ENCODE peak calls at places on chromosome 11, in ten cellular contexts. P is body of pancreas, H is tibial nerve, E is stomach, J is A549, W is sigmoid colon, D is IMR-90, O is uterus, B is prostate gland, A is HCT116. X is an unnamed sample.

GRCh38 chr11:78149646-78150045 is 10.2 kb upstream of the ALG8 start:
- DNase-seq in P (no peak), H (peak), E (no peak), J (peak), W (no peak), D (peak), O (no peak), B (no peak), A (no peak), X (no peak)

GRCh38 chr11:106421673-106422292 is 344.3 kb downstream of the AASDHPPT start:
- DNase-seq in P (no peak), H (no peak), E (no peak), J (no peak), W (no peak), D (no peak), O (no peak), B (no peak), A (no peak), X (no peak)

GRCh38 chr11:107591098-107591445 is at the start of gene ELMOD1:
- DNase-seq in P (peak), H (no peak), E (no peak), J (peak), W (peak), D (peak), O (peak), B (no peak), A (no peak), X (peak)

GRCh38 chr11:89184021-89184420 is 6.3 kb downstream of the TYR start:
- DNase-seq in P (no peak), H (no peak), E (no peak), J (no peak), W (no peak), D (peak), O (no peak), B (no peak), A (no peak), X (no peak)

GRCh38 chr11:6219359-6219758 is 14.0 kb downstream of the C11orf42 start:
- DNase-seq in P (no peak), H (peak), E (no peak), J (peak), W (no peak), D (peak), O (no peak), B (no peak), A (no peak), X (no peak)

GRCh38 chr11:103622296-103622695 is 414.1 kb upstream of the DDI1 start:
- DNase-seq in P (no peak), H (no peak), E (no peak), J (no peak), W (no peak), D (no peak), O (no peak), B (no peak), A (no peak), X (no peak)

GRCh38 chr11:108177570-108177969 is 44.9 kb downstream of the NPAT start:
- DNase-seq in P (no peak), H (no peak), E (no peak), J (no peak), W (no peak), D (no peak), O (no peak), B (no peak), A (no peak), X (peak)

GRCh38 chr11:14768789-14769188 is 123.2 kb downstream of the CYP2R1 start:
- DNase-seq in P (no peak), H (no peak), E (no peak), J (no peak), W (no peak), D (no peak), O (no peak), B (no peak), A (no peak), X (no peak)

GRCh38 chr11:129967996-129968395 is 34.6 kb downstream of the PRDM10 start:
- DNase-seq in P (no peak), H (no peak), E (no peak), J (no peak), W (no peak), D (no peak), O (no peak), B (no peak), A (no peak), X (no peak)

GRCh38 chr11:69918938-69919650 is 99.9 kb upstream of the FGF3 start:
- DNase-seq in P (peak), H (peak), E (peak), J (peak), W (peak), D (peak), O (peak), B (peak), A (peak), X (peak)

GRCh38 chr11:64204464-64204989 is 2.0 kb upstream of the FERMT3 start:
- DNase-seq in P (peak), H (peak), E (peak), J (peak), W (peak), D (peak), O (peak), B (peak), A (peak), X (peak)

GRCh38 chr11:36711104-36711825 is 113.2 kb upstream of the RAG2 start:
- DNase-seq in P (no peak), H (no peak), E (no peak), J (peak), W (no peak), D (no peak), O (no peak), B (no peak), A (no peak), X (no peak)

GRCh38 chr11:57256119-57256518 is 19.1 kb upstream of the APLNR start:
- DNase-seq in P (no peak), H (no peak), E (no peak), J (no peak), W (no peak), D (no peak), O (no peak), B (no peak), A (no peak), X (no peak)

GRCh38 chr11:64858467-64859401 is 14.3 kb upstream of the CDC42BPG start:
- DNase-seq in P (no peak), H (no peak), E (peak), J (no peak), W (peak), D (no peak), O (no peak), B (no peak), A (no peak), X (no peak)

GRCh38 chr11:10108901-10109665 is 184.9 kb downstream of the SBF2 start:
- DNase-seq in P (no peak), H (no peak), E (no peak), J (no peak), W (no peak), D (peak), O (peak), B (no peak), A (no peak), X (no peak)

DNA sequence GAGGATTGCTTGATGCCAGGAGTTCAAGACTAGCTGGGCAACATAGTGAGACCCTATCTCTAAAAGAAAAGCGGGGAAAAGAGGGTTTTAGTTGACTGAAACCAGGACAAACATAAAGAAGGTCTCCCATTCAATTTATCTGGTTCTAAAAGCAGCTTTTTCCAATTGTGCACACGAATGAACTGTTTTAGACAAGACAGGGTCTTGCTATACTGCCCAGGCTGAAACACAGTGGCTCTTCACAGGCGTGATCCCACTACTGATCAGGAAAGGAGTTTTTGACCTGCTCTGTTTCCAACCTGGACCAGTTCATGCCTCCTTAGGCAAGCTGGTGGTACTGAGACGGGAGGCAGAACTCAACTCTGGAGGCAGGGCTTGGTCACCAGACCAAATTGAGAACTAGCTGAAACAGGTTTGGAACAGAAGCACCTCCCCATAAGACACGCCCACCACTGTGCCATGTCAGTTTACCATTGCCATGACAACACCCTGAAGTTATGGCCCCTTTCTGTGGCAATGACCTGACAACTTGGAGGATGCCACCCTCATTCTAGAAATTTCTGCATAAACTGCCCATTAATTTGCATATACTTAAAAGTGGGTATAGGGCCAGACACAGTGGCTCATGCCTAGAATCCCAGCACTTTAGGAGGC is 2.7 kb upstream of the NUCB2 start:
- DNase-seq in P (no peak), H (no peak), E (no peak), J (peak), W (no peak), D (no peak), O (no peak), B (no peak), A (no peak), X (no peak)
- H3K27ac ChIP-seq in P (no peak), H (no peak), E (no peak), J (no peak), W (no peak), D (no peak), O (no peak), B (no peak), A (no peak), X (no peak)

DNA sequence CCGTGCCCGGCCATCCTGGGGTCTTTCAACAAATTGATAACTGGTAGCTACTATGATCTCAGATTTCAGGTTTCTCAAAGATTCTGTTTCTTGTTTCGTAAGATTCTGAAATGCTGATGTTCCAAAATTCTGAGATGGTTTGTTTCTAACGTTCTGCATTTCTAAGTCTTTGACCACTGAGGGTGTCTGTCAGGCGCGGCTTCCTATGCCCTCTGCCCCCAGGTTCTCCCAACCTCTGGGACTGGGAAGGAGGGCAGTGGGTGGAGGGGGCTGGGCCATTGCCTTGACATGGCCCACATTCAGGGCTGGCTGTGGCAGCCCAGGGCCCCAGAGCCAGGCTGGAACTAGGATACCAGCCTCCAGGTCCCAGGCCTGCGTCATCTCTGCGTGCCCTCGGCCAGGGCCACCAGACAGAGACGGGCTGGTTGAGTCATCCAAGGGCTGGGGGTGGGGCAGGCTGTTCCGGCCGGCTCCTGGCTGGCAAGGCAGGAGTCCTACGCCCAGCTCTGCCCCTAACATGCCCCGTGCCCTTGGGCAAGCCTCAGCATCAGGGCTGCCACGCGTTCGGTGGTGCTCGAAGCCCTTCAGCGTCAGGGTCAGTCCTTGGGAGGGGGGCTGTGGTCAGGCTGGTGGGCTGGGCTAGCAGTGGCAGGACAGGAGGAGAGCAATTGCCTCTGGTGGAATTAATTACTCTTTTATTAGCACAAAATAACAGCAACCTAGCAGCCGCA is 5.2 kb downstream of the TMEM134 start:
- DNase-seq in P (peak), H (peak), E (peak), J (peak), W (peak), D (no peak), O (peak), B (no peak), A (peak), X (peak)
- TF ChIP-seq POLR2A in P (no peak), H (peak), E (no peak), J (peak), W (no peak), D (no peak), O (no peak), B (no peak), A (no peak), X (peak)

DNA sequence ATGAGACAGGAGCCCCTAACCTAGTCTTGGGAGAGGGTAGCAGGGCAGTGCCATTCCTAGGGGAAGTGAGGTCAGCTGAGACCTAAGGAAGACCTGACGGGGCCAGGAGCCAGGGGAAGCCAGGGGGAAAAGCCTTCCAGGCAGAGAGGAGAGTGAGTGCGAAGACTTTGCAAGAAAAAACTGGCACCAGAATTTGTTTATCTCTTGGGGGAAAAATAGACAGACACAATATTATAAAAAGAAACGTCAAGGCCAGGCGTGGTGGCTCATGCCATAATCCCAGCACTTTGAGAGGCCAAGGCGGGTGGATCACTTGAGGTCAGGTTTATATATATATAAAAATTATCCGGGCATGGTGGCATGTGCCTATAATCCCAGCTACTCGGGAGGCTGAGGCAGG is 26.9 kb upstream of the TESMIN start:
- DNase-seq in P (no peak), H (no peak), E (no peak), J (no peak), W (no peak), D (no peak), O (no peak), B (no peak), A (no peak), X (no peak)
- H3K27ac ChIP-seq in P (no peak), H (no peak), E (no peak), J (no peak), W (no peak), D (no peak), O (no peak), B (no peak), A (no peak), X (no peak)

GRCh38 chr11:65888163-65888814 is at the start of gene FIBP:
- DNase-seq in P (peak), H (peak), E (peak), J (peak), W (peak), D (peak), O (peak), B (peak), A (peak), X (peak)
- TF ChIP-seq POLR2A in P (peak), H (peak), E (peak), J (peak), W (peak), D (peak), O (peak), B (peak), A (peak), X (peak)

GRCh38 chr11:61751384-61751783 is 1.1 kb upstream of the MYRF start:
- DNase-seq in P (no peak), H (no peak), E (no peak), J (no peak), W (no peak), D (no peak), O (no peak), B (no peak), A (no peak), X (no peak)

GRCh38 chr11:61753672-61754071 is 1.2 kb downstream of the MYRF start:
- DNase-seq in P (no peak), H (no peak), E (no peak), J (no peak), W (no peak), D (no peak), O (no peak), B (no peak), A (no peak), X (no peak)

GRCh38 chr11:61752117-61752924 is at the start of gene MYRF:
- DNase-seq in P (peak), H (no peak), E (peak), J (no peak), W (no peak), D (peak), O (peak), B (peak), A (no peak), X (peak)

GRCh38 chr11:61754534-61755482 is 2.4 kb downstream of the MYRF start:
- DNase-seq in P (peak), H (no peak), E (peak), J (no peak), W (no peak), D (peak), O (peak), B (no peak), A (no peak), X (no peak)

GRCh38 chr11:61752925-61753551 is 602 bp downstream of the MYRF start:
- DNase-seq in P (no peak), H (no peak), E (no peak), J (no peak), W (no peak), D (no peak), O (no peak), B (no peak), A (no peak), X (no peak)
- H3K27ac ChIP-seq in P (peak), H (peak), E (peak), J (peak), W (no peak), D (no peak), O (peak), B (no peak), A (peak), X (peak)

DNA sequence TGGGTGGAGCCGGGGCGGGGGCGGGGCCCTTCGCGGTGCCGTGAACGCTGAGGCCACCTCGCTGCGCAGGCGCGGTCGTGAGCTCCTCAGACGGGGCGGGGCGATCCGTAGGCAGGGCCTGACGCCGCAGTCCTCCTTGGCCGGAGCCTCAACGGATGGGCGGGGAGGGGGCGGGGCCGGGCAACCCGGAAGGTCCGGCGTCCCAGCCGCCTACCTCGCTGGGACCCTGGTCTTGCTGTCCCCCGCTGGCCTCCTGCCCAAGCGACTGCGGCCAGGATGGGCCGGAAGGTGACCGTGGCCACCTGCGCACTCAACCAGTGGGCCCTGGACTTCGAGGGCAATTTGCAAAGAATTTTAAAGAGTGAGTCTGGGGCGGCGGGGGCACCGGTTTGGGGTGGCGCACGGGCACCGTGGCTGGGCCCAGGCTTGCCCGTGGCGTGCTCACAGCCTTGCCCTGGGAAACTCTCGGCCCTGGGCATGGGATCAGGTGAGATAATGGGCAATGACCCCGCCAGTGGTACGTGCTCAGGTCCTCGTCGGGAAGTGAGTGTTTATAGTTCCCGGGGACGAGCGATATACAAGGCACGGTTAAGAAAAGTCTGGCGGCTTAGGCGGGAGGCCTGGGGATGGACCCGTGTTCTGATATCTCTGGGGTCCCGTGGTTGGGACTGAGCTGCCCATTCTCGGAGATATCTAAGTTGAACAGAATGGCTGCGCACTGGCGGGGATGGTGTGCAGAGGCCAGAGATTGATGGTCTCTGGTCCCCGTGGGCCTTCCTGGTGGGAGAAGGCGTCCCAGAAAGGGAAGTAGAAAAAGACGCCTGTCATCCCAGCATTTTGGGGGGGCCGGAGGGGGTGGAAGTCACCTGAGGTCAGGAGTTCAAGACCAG is at the start of gene NADSYN1:
- DNase-seq in P (peak), H (peak), E (peak), J (peak), W (peak), D (peak), O (peak), B (peak), A (peak), X (peak)
- TF ChIP-seq POLR2A in P (peak), H (no peak), E (no peak), J (peak), W (peak), D (peak), O (peak), B (peak), A (no peak), X (peak)

GRCh38 chr11:72078477-72078876 is 1.9 kb downstream of the NUMA1 start:
- DNase-seq in P (no peak), H (no peak), E (no peak), J (no peak), W (no peak), D (peak), O (no peak), B (no peak), A (no peak), X (no peak)

GRCh38 chr11:72079776-72080325 is 491 bp downstream of the NUMA1 start:
- DNase-seq in P (peak), H (no peak), E (peak), J (no peak), W (no peak), D (no peak), O (no peak), B (peak), A (no peak), X (no peak)

GRCh38 chr11:72075109-72075508 is 5.2 kb downstream of the NUMA1 start:
- DNase-seq in P (peak), H (peak), E (no peak), J (peak), W (no peak), D (no peak), O (no peak), B (no peak), A (no peak), X (no peak)

GRCh38 chr11:72072348-72072747 is 8.0 kb downstream of the NUMA1 start:
- DNase-seq in P (no peak), H (no peak), E (no peak), J (peak), W (no peak), D (peak), O (no peak), B (peak), A (peak), X (no peak)

DNA sequence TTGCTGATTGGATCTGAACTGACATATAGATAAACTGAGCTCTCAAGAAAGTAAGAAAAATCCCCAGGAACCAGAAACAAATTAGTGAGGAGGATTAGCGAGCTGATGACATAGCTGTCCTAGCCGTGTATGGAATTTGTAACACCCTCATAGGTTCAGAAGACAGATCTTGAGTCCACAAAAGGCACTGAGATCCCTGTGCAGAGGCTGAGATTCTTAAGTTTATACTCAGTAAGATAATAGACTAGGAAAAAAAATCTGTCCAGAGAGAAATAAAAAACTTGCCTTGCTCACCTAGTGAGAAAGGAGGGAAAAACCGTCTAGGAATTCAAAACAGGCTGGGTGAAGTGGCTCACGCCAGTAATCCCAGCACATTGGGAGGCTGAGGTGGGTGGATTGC is 4.6 kb downstream of the NUMA1 start:
- DNase-seq in P (no peak), H (no peak), E (no peak), J (no peak), W (no peak), D (no peak), O (no peak), B (no peak), A (no peak), X (no peak)
- H3K27ac ChIP-seq in P (no peak), H (no peak), E (peak), J (no peak), W (no peak), D (no peak), O (no peak), B (peak), A (no peak), X (no peak)